ENCODE peak calls at places on chromosomes 7 and 10, in seven cellular contexts. One of them, this sample, is unnamed.

GRCh38 chr10:5929442-5929841 is 39.4 kb downstream of the FBH1 start:
- DNase-seq in kidney epithelial cell: no peak
- DNase-seq in astrocyte: no peak
- DNase-seq in colonic mucosa: no peak
- DNase-seq in GM12865: no peak
- DNase-seq in heart right ventricle: no peak
- DNase-seq in AG04449: no peak
- DNase-seq in this sample: no peak

GRCh38 chr7:112476390-112477052 is 4.3 kb upstream of the LSMEM1 start:
- DNase-seq in kidney epithelial cell: no peak
- DNase-seq in astrocyte: no peak
- DNase-seq in colonic mucosa: no peak
- DNase-seq in GM12865: no peak
- DNase-seq in heart right ventricle: no peak
- DNase-seq in AG04449: no peak
- DNase-seq in this sample: no peak

GRCh38 chr10:938954-939678 is 7.6 kb upstream of the LARP4B start:
- DNase-seq in kidney epithelial cell: no peak
- DNase-seq in astrocyte: no peak
- DNase-seq in colonic mucosa: no peak
- DNase-seq in GM12865: no peak
- DNase-seq in heart right ventricle: no peak
- DNase-seq in AG04449: no peak
- DNase-seq in this sample: no peak

GRCh38 chr10:45118929-45119328 is 118.2 kb downstream of the ZNF22 start:
- DNase-seq in kidney epithelial cell: no peak
- DNase-seq in astrocyte: no peak
- DNase-seq in colonic mucosa: no peak
- DNase-seq in GM12865: no peak
- DNase-seq in heart right ventricle: no peak
- DNase-seq in AG04449: no peak
- DNase-seq in this sample: no peak

GRCh38 chr7:4998244-4998643 is 39.3 kb upstream of the MMD2 start:
- DNase-seq in kidney epithelial cell: no peak
- DNase-seq in astrocyte: no peak
- DNase-seq in colonic mucosa: no peak
- DNase-seq in GM12865: no peak
- DNase-seq in heart right ventricle: no peak
- DNase-seq in AG04449: no peak
- DNase-seq in this sample: no peak

GRCh38 chr7:1144269-1144771 is 15.7 kb downstream of the ZFAND2A start:
- DNase-seq in kidney epithelial cell: no peak
- DNase-seq in astrocyte: no peak
- DNase-seq in colonic mucosa: no peak
- DNase-seq in GM12865: peak
- DNase-seq in heart right ventricle: peak
- DNase-seq in AG04449: no peak
- DNase-seq in this sample: no peak

GRCh38 chr10:122343135-122343800 is 31.2 kb upstream of the PLEKHA1 start:
- DNase-seq in kidney epithelial cell: no peak
- DNase-seq in astrocyte: no peak
- DNase-seq in colonic mucosa: no peak
- DNase-seq in GM12865: no peak
- DNase-seq in heart right ventricle: no peak
- DNase-seq in AG04449: no peak
- DNase-seq in this sample: no peak

GRCh38 chr7:96996937-96997511 is 8.3 kb upstream of the DLX6 start:
- DNase-seq in kidney epithelial cell: no peak
- DNase-seq in astrocyte: no peak
- DNase-seq in colonic mucosa: no peak
- DNase-seq in GM12865: no peak
- DNase-seq in heart right ventricle: no peak
- DNase-seq in AG04449: no peak
- DNase-seq in this sample: no peak

GRCh38 chr7:129799350-129799955 is 153.3 kb downstream of the UBE2H start:
- DNase-seq in kidney epithelial cell: no peak
- DNase-seq in astrocyte: no peak
- DNase-seq in colonic mucosa: no peak
- DNase-seq in GM12865: no peak
- DNase-seq in heart right ventricle: no peak
- DNase-seq in AG04449: no peak
- DNase-seq in this sample: no peak

GRCh38 chr10:34769941-34770340 is 45.2 kb downstream of the PARD3 start:
- DNase-seq in kidney epithelial cell: no peak
- DNase-seq in astrocyte: no peak
- DNase-seq in colonic mucosa: no peak
- DNase-seq in GM12865: no peak
- DNase-seq in heart right ventricle: no peak
- DNase-seq in AG04449: no peak
- DNase-seq in this sample: no peak

GRCh38 chr7:16484453-16485158 is 19.1 kb upstream of the SOSTDC1 start:
- DNase-seq in kidney epithelial cell: peak
- DNase-seq in astrocyte: peak
- DNase-seq in colonic mucosa: no peak
- DNase-seq in GM12865: no peak
- DNase-seq in heart right ventricle: no peak
- DNase-seq in AG04449: no peak
- DNase-seq in this sample: peak

GRCh38 chr10:43899224-43899959 is 250.7 kb upstream of the ZNF32 start:
- DNase-seq in kidney epithelial cell: no peak
- DNase-seq in astrocyte: no peak
- DNase-seq in colonic mucosa: no peak
- DNase-seq in GM12865: no peak
- DNase-seq in heart right ventricle: no peak
- DNase-seq in AG04449: no peak
- DNase-seq in this sample: no peak

GRCh38 chr10:27504007-27504890 is at the start of gene RAB18:
- DNase-seq in kidney epithelial cell: peak
- DNase-seq in astrocyte: peak
- DNase-seq in colonic mucosa: peak
- DNase-seq in GM12865: peak
- DNase-seq in heart right ventricle: peak
- DNase-seq in AG04449: peak
- DNase-seq in this sample: peak
- TF ChIP-seq CTCF in kidney epithelial cell: no peak
- TF ChIP-seq CTCF in astrocyte: no peak
- TF ChIP-seq CTCF in colonic mucosa: no peak
- TF ChIP-seq CTCF in GM12865: no peak
- TF ChIP-seq CTCF in heart right ventricle: no peak
- TF ChIP-seq CTCF in AG04449: peak
- TF ChIP-seq CTCF in this sample: no peak

DNA sequence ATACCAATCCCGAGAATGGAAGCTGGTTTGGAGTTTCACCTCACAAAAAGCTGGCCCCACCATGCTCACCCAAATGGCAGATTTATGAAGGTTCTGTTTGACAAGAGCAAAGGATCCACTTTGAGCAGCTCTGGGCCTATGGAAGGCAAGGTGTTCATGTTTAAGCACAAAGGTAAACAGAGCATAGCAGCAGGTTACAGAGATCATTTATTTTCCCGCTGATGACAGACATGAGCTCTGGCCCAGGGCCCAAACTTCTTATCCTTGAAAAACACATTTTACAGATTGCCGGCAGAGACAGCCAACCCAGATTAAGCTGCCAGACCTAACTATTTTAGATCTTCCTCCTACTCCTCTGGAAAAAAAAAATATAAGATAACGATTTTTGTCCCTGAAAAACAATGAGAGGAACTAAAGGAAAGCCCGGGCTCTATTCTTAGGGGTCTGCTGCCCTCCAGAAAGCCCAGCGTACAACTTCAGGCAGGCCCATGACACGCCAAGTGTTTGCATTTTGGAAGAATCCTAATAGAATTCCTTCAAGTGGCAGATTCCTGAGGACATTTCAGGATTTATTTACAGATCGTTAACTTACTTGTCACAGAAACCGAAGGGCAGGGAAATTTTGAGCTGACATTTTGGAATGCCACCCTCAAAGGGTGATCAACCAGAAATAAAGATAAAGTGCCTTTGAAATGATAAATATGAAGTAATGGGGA is 40.0 kb downstream of the SYPL1 start:
- DNase-seq in kidney epithelial cell: no peak
- DNase-seq in astrocyte: no peak
- DNase-seq in colonic mucosa: peak
- DNase-seq in GM12865: no peak
- DNase-seq in heart right ventricle: no peak
- DNase-seq in AG04449: no peak
- DNase-seq in this sample: no peak
- H3K4me3 ChIP-seq in kidney epithelial cell: no peak
- H3K4me3 ChIP-seq in astrocyte: no peak
- H3K4me3 ChIP-seq in colonic mucosa: no peak
- H3K4me3 ChIP-seq in GM12865: no peak
- H3K4me3 ChIP-seq in heart right ventricle: no peak
- H3K4me3 ChIP-seq in AG04449: no peak
- H3K4me3 ChIP-seq in this sample: no peak

GRCh38 chr7:24819916-24820689 is 62.8 kb upstream of the GSDME start:
- DNase-seq in kidney epithelial cell: no peak
- DNase-seq in astrocyte: peak
- DNase-seq in colonic mucosa: peak
- DNase-seq in GM12865: peak
- DNase-seq in heart right ventricle: peak
- DNase-seq in AG04449: no peak
- DNase-seq in this sample: peak

GRCh38 chr7:24820730-24821044 is 63.4 kb upstream of the GSDME start:
- DNase-seq in kidney epithelial cell: no peak
- DNase-seq in astrocyte: no peak
- DNase-seq in colonic mucosa: no peak
- DNase-seq in GM12865: no peak
- DNase-seq in heart right ventricle: no peak
- DNase-seq in AG04449: no peak
- DNase-seq in this sample: peak

GRCh38 chr7:24824896-24825295 is 67.6 kb upstream of the GSDME start:
- DNase-seq in kidney epithelial cell: no peak
- DNase-seq in astrocyte: no peak
- DNase-seq in colonic mucosa: no peak
- DNase-seq in GM12865: no peak
- DNase-seq in heart right ventricle: no peak
- DNase-seq in AG04449: no peak
- DNase-seq in this sample: no peak

GRCh38 chr7:24824400-24824799 is 67.1 kb upstream of the GSDME start:
- DNase-seq in kidney epithelial cell: no peak
- DNase-seq in astrocyte: no peak
- DNase-seq in colonic mucosa: no peak
- DNase-seq in GM12865: no peak
- DNase-seq in heart right ventricle: no peak
- DNase-seq in AG04449: no peak
- DNase-seq in this sample: no peak

DNA sequence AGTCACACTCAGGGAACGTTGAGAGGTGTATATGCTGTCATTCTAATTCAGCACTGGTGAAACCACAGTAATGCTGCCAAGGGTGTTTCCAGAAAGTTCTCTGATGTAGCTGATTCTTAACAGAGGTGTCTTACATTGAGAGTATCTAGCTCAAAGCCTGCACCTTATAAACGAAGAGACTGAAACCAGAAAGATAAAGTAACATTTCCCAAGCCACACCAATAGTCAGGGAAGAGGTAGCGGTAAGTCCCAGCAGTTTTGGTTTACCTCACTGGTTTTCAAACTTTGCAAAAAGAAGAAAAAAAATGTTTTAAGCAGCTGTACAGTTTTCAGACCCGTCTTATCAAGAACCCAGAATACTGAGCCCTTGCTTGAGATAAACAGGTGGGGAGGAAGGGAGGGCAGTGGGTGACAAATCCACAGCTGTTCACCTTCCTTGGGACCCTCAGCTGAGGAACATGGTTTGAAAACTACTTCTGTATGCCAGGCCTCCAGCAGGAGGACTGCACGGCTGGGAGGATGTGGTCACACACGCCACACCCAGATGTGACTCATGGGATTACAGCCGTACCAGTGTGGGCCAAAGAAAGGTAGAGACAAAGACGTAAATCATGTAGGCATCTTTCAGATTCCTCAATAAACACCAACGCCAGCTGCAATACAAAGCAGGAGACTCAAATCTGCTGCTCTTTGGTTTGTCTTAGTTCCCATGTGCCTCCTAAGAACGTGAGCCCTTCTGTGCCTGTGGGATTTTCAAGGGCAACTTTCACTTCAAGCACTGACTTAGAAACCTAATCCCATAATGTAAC is 64.0 kb upstream of the GSDME start:
- DNase-seq in kidney epithelial cell: peak
- DNase-seq in astrocyte: peak
- DNase-seq in colonic mucosa: peak
- DNase-seq in GM12865: peak
- DNase-seq in heart right ventricle: peak
- DNase-seq in AG04449: no peak
- DNase-seq in this sample: peak
- TF ChIP-seq CTCF in kidney epithelial cell: peak
- TF ChIP-seq CTCF in astrocyte: peak
- TF ChIP-seq CTCF in colonic mucosa: no peak
- TF ChIP-seq CTCF in GM12865: no peak
- TF ChIP-seq CTCF in heart right ventricle: no peak
- TF ChIP-seq CTCF in AG04449: peak
- TF ChIP-seq CTCF in this sample: peak

GRCh38 chr7:69696686-69697685 is 98.7 kb downstream of the AUTS2 start:
- DNase-seq in kidney epithelial cell: no peak
- DNase-seq in astrocyte: no peak
- DNase-seq in colonic mucosa: no peak
- DNase-seq in GM12865: peak
- DNase-seq in heart right ventricle: no peak
- DNase-seq in AG04449: no peak
- DNase-seq in this sample: no peak

GRCh38 chr7:69698109-69698840 is 100.0 kb downstream of the AUTS2 start:
- DNase-seq in kidney epithelial cell: no peak
- DNase-seq in astrocyte: peak
- DNase-seq in colonic mucosa: no peak
- DNase-seq in GM12865: no peak
- DNase-seq in heart right ventricle: no peak
- DNase-seq in AG04449: no peak
- DNase-seq in this sample: no peak

GRCh38 chr7:69693042-69693441 is 94.8 kb downstream of the AUTS2 start:
- DNase-seq in kidney epithelial cell: no peak
- DNase-seq in astrocyte: no peak
- DNase-seq in colonic mucosa: no peak
- DNase-seq in GM12865: peak
- DNase-seq in heart right ventricle: no peak
- DNase-seq in AG04449: no peak
- DNase-seq in this sample: no peak

GRCh38 chr7:69699949-69700715 is 101.9 kb downstream of the AUTS2 start:
- DNase-seq in kidney epithelial cell: no peak
- DNase-seq in astrocyte: no peak
- DNase-seq in colonic mucosa: no peak
- DNase-seq in GM12865: no peak
- DNase-seq in heart right ventricle: no peak
- DNase-seq in AG04449: no peak
- DNase-seq in this sample: no peak

DNA sequence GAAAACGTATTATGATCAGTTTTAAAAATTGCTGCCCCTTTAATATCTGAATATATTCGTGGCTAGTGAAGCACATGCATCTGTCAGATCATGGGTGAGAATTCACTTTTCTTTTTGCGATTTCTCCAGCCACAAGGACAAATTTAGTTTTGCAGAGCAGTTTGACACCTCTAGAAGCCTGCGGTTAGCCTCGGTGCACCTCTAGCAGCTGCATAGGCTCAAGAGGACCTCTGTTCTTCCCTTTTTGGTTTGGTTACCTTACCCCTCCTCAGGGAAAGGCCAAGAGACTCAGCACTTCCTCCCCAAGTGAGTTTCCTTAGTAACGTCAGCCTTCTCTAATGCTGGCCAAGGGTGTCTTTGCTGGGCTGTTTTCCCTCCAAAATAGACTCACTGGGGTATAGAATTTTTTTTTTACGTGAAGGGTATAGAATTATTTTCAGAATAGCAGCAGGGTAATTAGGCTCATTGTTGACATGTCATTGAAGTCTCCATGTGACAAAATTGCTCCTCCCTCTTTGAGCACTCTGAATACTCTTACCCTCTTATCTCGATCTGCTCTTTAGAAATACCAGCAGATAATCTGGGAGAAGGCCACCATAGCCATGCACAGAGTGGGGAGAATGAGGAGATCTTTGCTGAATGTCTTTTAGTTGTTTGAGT is 97.9 kb downstream of the AUTS2 start:
- DNase-seq in kidney epithelial cell: no peak
- DNase-seq in astrocyte: no peak
- DNase-seq in colonic mucosa: no peak
- DNase-seq in GM12865: peak
- DNase-seq in heart right ventricle: no peak
- DNase-seq in AG04449: no peak
- DNase-seq in this sample: no peak
- H3K4me3 ChIP-seq in kidney epithelial cell: no peak
- H3K4me3 ChIP-seq in astrocyte: no peak
- H3K4me3 ChIP-seq in colonic mucosa: no peak
- H3K4me3 ChIP-seq in GM12865: no peak
- H3K4me3 ChIP-seq in heart right ventricle: no peak
- H3K4me3 ChIP-seq in AG04449: no peak
- H3K4me3 ChIP-seq in this sample: no peak

This sample was measured in epithelial cell of proximal tubule.